ENCODE peak calls at places on chromosomes 3 and 15, in six cellular contexts. L, B, M, F, G and A are unnamed samples. For H3K27me3, the result is how much of the 10 kb centered on the place peaks cover.

GRCh38 chr3:77071364-77071763 is 31.5 kb downstream of the ROBO2 start:
- DNase-seq in B (no peak), F (no peak), G (no peak), M (no peak), L (no peak), A (no peak)

GRCh38 chr3:42701371-42702065 is 1.1 kb downstream of the HHATL start:
- DNase-seq in G (peak), B (peak), F (peak), L (peak), M (peak), A (no peak)

GRCh38 chr3:125150525-125151436 is 61.8 kb downstream of the SLC12A8 start:
- DNase-seq in G (peak), L (no peak), M (no peak), F (no peak), B (no peak), A (no peak)

GRCh38 chr15:98231696-98232440 is 271.4 kb downstream of the ARRDC4 start:
- DNase-seq in F (no peak), L (no peak), B (no peak), M (no peak), G (no peak), A (no peak)

GRCh38 chr3:185537369-185537970 is 14.9 kb downstream of the LIPH start:
- DNase-seq in M (no peak), B (peak), F (peak), L (no peak), G (peak), A (no peak)

GRCh38 chr3:42600958-42601675 is 631 bp downstream of the NKTR start:
- DNase-seq in L (peak), M (peak), F (peak), G (peak), B (peak), A (no peak)

GRCh38 chr15:80061581-80061980 is 2.1 kb downstream of the ZFAND6 start:
- DNase-seq in M (no peak), B (no peak), G (no peak), L (no peak), F (no peak), A (no peak)

GRCh38 chr3:111582114-111582461 is 13.1 kb downstream of the ZBED2 start:
- DNase-seq in M (no peak), B (no peak), F (no peak), G (peak), L (no peak), A (no peak)

GRCh38 chr3:49805884-49806701 is 3.0 kb downstream of the INKA1 start:
- DNase-seq in M (no peak), G (peak), L (no peak), F (peak), B (peak), A (no peak)

GRCh38 chr3:48474619-48475018 is 28.1 kb downstream of the ATRIP start:
- DNase-seq in F (no peak), B (no peak), L (no peak), M (no peak), G (peak), A (no peak)

GRCh38 chr3:161163297-161163696 is 57.8 kb upstream of the NMD3 start:
- DNase-seq in L (no peak), M (no peak), F (no peak), G (peak), B (no peak), A (no peak)

GRCh38 chr3:11624704-11625375 is 18.9 kb downstream of the VGLL4 start:
- DNase-seq in M (no peak), G (no peak), L (no peak), F (no peak), B (no peak), A (no peak)

GRCh38 chr15:44763187-44763586 is 26.9 kb downstream of the TRIM69 start:
- DNase-seq in F (no peak), L (no peak), M (no peak), B (no peak), G (no peak), A (no peak)

GRCh38 chr3:134624537-134625287 is 26.1 kb downstream of the KY start:
- DNase-seq in M (no peak), G (no peak), F (no peak), B (no peak), L (no peak), A (no peak)

DNA sequence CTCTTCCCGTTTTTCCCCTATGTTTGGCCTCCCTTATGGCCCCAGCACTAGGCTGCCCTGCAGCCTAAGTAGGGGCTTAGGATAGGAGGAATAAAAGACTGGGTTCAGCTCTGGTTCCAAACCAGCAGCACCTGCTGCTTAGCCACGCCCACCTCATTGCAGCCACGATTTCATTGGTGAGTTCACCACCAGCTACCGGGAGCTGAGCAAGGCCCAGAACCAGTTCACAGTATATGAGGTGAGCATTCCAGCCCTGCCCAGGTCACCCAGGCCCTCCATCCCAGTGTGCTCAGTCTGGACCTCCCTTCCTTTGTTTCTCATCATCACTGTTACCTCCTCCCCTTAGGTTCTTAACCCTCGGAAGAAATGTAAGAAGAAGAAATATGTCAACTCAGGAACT is 11.5 kb downstream of the CPNE9 start:
- DNase-seq in B (no peak), G (peak), L (no peak), M (no peak), F (no peak), A (no peak)
- H3K27ac ChIP-seq in B (peak), G (peak), L (no peak), M (peak), F (peak), A (no peak)

GRCh38 chr3:41323455-41323854 is 124.2 kb downstream of the CTNNB1 start:
- DNase-seq in M (no peak), B (no peak), F (no peak), G (no peak), L (no peak), A (no peak)
- H3K27me3 ChIP-seq in M (under half), B (under half), F (under half), G (under half), L (under half), A (under half)

DNA sequence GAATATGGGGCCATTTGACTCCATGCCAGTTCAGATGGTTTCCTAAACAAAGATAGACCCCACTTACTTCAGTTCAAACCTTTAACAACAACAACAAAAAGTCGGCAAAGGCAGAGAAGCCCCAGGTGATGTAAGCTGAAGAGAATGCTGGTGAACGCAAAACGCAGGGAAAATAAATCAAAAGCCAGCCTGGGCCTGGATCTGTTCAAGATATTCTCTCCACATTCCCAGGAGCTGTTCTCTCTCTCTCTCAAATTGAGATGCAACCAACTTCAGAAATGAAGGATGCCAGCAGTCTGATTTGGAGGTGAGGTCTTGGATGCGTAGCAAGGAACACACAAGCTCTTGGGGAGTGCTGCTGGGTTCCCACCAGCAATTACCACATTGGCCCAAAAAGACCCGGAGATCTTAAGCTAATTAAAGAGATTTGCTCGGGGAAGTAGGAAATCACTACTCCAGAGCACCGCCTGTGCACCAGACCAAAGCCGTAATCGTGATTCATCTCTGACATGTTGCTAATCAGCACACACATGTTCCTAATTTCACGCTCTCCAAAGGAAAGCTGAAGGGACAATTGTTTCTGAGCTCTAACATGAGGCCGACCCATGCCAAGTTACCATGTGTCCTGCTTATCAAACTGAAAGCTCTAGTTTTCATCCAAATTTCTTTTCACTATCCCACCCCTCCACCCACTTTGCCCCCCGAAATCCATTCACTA is 37.1 kb downstream of the IL17RD start:
- DNase-seq in B (peak), F (no peak), M (no peak), G (peak), L (no peak), A (no peak)
- H3K4me3 ChIP-seq in B (no peak), F (no peak), M (peak), G (no peak), L (no peak), A (peak)

DNA sequence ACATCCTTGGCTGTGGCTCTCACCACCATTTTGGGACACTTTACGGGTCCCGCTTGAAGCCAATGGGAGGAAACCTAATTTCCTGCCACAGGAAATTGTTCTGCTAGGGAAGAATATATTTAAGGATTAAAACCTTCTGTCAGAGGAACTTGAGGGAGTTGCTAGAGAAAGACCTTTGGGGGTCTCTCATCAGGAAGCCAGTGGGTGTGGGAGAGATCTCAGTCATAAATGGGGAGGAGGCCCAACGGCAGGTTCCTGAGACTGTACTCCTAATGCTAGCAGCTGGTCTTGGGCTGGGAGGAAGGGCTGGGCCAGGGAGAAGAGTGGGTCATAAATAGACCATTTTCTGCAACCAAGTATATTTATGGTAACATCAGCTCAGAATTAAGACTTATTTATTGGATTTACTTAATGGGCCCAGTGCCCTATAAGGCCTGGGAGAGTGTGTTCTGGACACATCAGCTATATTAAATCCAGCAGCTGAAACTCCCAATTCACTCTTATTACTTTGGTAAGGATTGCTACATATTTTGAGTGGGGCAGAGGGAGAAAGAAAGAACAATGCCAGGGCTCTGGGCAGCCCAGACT is 92.5 kb downstream of the SMAD3 start:
- DNase-seq in M (no peak), F (no peak), B (no peak), L (no peak), G (no peak), A (no peak)
- H3K27ac ChIP-seq in M (peak), F (no peak), B (peak), L (no peak), G (no peak), A (peak)

DNA sequence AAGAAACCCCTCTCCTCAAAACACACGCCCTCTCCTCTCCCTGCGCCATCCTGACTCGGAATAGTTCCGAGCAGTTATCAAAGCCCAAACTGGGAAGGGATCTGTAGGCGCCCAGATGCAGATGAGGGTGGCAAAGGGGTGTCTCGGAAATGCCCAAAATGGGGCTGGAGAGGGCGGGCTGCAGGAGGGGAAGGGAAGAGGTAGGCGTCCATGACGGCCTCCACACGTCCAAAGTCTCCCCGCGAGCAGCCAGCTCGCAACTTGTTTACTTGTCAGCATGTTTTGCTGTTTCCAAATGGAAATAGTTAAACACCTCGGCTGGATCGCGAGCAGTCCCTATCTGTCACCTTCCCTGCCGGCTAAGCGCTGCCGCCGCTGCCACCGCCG is 1.4 kb downstream of the NTRK3 start:
- DNase-seq in F (no peak), L (no peak), G (no peak), M (no peak), B (no peak), A (no peak)
- H3K27me3 ChIP-seq in F (under half), L (half or more), G (half or more), M (under half), B (under half), A (half or more)

GRCh38 chr3:52682016-52682415 is 3.7 kb downstream of the PBRM1 start:
- DNase-seq in G (peak), B (no peak), M (no peak), F (no peak), L (peak), A (no peak)

GRCh38 chr3:52685705-52686691 is at the start of the genes GNL3 and PBRM1:
- DNase-seq in L (peak), G (peak), M (peak), B (peak), F (peak), A (peak)

GRCh38 chr3:52683611-52684010 is 2.1 kb downstream of the PBRM1 start:
- DNase-seq in G (no peak), F (peak), L (no peak), B (peak), M (no peak), A (no peak)

GRCh38 chr3:52685285-52685704 is 418 bp downstream of the PBRM1 start:
- DNase-seq in M (peak), L (peak), G (peak), F (peak), B (peak), A (no peak)

GRCh38 chr3:52684184-52684583 is 1.5 kb downstream of the PBRM1 start:
- DNase-seq in F (no peak), M (no peak), G (no peak), B (no peak), L (no peak), A (no peak)
- H3K4me3 ChIP-seq in F (no peak), M (no peak), G (peak), B (no peak), L (peak), A (no peak)

DNA sequence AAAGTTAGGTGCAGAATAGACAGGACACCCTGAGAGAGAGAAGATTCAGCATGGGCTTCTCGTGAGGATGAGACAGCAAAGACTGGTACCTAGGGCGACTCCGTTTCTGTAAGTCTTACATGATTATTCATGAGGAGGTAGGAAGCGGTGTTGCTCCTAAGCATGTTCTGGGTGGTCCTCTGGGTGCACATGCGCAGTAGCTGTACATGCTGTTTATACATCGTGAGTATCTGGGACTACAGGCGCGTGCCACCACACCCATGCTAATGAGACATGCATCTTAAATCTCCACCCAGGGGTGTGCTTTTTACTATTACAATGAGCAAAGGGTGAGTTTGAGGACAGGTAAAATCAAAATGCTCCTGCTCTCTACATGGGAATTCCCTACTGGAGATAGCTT is 12.3 kb downstream of the ALPK3 start:
- DNase-seq in B (no peak), G (no peak), L (no peak), F (no peak), M (no peak), A (no peak)
- H3K27ac ChIP-seq in B (peak), G (no peak), L (peak), F (no peak), M (no peak), A (no peak)

GRCh38 chr3:13676618-13677017 is 127.7 kb downstream of the FBLN2 start:
- DNase-seq in F (no peak), M (no peak), G (no peak), B (no peak), L (no peak), A (no peak)

GRCh38 chr3:13670292-13670691 is 121.4 kb downstream of the FBLN2 start:
- DNase-seq in M (no peak), B (no peak), G (no peak), L (no peak), F (no peak), A (no peak)

GRCh38 chr3:13671536-13672233 is 122.8 kb downstream of the FBLN2 start:
- DNase-seq in G (no peak), F (no peak), M (no peak), B (no peak), L (no peak), A (no peak)

GRCh38 chr3:13674538-13675185 is 125.7 kb downstream of the FBLN2 start:
- DNase-seq in L (no peak), F (no peak), M (no peak), B (no peak), G (no peak), A (no peak)

DNA sequence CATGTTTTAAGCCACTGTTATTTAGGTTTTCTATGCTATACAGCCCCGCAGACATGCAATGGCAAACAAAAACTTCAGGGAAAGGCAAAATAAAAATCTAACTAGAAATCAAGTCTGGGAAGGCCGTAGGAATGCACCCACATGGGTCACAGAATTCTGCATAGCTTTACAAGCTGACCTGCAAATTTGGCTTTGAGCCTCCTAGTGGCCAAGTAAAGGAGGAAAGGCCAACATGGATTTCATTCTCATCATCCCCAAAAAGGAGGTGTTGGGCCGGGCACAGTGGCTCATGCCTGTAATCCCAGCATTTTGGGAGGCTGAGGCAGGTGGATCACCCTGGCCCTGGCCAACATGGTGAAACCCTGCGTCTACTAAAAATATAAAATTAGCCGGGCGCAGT is 124.3 kb downstream of the FBLN2 start:
- DNase-seq in F (no peak), M (no peak), L (no peak), B (no peak), G (no peak), A (no peak)
- H3K27me3 ChIP-seq in F (under half), M (under half), L (under half), B (under half), G (under half), A (under half)

DNA sequence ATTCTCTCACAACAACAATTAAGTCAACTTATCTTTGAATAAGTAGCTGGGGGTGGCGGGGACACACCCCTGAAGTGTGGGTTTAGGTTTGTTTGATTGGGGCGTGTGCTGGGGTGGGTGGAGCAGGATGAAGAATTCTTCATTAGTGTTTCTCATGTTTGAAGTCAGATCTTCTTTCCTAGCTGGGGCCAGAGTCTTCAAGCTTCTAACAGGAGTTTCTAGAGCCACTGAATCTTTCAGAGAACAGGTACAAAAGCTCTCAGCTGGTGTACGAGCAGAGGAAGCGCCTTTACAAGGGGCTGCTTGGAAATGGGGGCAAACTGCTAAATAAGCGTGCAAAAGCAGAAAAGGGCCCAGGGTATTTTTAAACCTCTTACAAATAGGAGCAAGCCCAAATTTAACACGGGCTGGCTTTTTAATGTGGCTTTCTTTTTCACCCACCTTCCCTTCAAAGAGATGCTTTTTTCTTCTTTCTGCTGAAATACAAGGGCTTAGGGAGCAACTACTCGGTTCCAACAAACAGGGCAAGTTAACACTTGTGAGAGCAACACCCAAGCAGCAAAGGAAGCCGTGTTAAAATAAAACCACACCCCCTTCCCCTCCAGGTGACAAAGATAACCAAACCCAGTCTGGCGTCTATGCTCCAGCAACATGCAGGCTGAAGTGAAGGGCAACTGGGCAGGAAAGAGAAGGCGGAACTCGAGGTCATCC is 86.9 kb upstream of the RASGRP1 start:
- DNase-seq in F (no peak), M (no peak), B (no peak), L (no peak), G (no peak), A (no peak)
- H3K4me3 ChIP-seq in F (no peak), M (no peak), B (no peak), L (no peak), G (no peak), A (no peak)

GRCh38 chr3:100532411-100532810 is 40.0 kb downstream of the TMEM45A start:
- DNase-seq in F (no peak), M (no peak), B (no peak), G (no peak), L (no peak), A (no peak)

GRCh38 chr3:100531093-100531492 is 38.7 kb downstream of the TMEM45A start:
- DNase-seq in L (no peak), F (no peak), M (no peak), B (no peak), G (no peak), A (no peak)

GRCh38 chr3:100536093-100536492 is 43.7 kb downstream of the TMEM45A start:
- DNase-seq in M (no peak), G (no peak), B (no peak), F (no peak), L (no peak), A (no peak)

GRCh38 chr3:100535610-100535943 is 43.2 kb downstream of the TMEM45A start:
- DNase-seq in B (no peak), F (no peak), M (no peak), G (no peak), L (no peak), A (no peak)

GRCh38 chr3:100533176-100533575 is 40.8 kb downstream of the TMEM45A start:
- DNase-seq in G (no peak), B (no peak), M (no peak), L (no peak), F (no peak), A (no peak)
- H3K27ac ChIP-seq in G (no peak), B (no peak), M (no peak), L (no peak), F (no peak), A (no peak)